ENCODE peak calls at places on chromosome 18, in nine cellular contexts. U is activated naive CD4-positive, alpha-beta T cell treated with anti-CD3 and anti-CD28 coated beads, Interleukin-2, amount 10 ng/mL, durations not matched to agents 7 days and 5 days; A is GM19239; F is skeletal muscle cell; P is HS-5; J is naive thymus-derived CD8-positive, alpha-beta T cell; M is HEK293T; X is thoracic aorta; S is stimulated activated CD4-positive, alpha-beta T cell treated with anti-CD3 and anti-CD28 coated beads, Interleukin-2, amount 100 ng/mL, for 48 hours. B is an unnamed sample.

GRCh38 chr18:49285627-49286026 is 174.8 kb downstream of the DYM start:
- DNase-seq in X (no peak), A (no peak), J (no peak), P (no peak), F (no peak), M (no peak), S (no peak), U (no peak), B (no peak)

GRCh38 chr18:9474103-9474982 is 970 bp upstream of the RALBP1 start:
- DNase-seq in F (peak; percentile 54), A (no peak), U (no peak), J (no peak), P (no peak), S (no peak), X (no peak), M (peak; percentile 50), B (no peak)

GRCh38 chr18:32922951-32923430 is 150.2 kb upstream of the KLHL14 start:
- DNase-seq in X (no peak), M (peak; percentile 49), J (no peak), A (no peak), S (no peak), F (no peak), P (no peak), U (no peak), B (no peak)

GRCh38 chr18:55041366-55041765 is 82.1 kb upstream of the CCDC68 start:
- DNase-seq in P (no peak), F (no peak), X (no peak), A (no peak), J (no peak), U (no peak), S (no peak), M (no peak), B (no peak)

GRCh38 chr18:34600118-34600517 is 110.0 kb upstream of the DTNA start:
- DNase-seq in A (no peak), P (no peak), J (no peak), X (no peak), S (no peak), M (no peak), F (no peak), U (no peak), B (no peak)

GRCh38 chr18:62396381-62396780 is 71.3 kb downstream of the TNFRSF11A start:
- DNase-seq in A (no peak), M (no peak), U (no peak), P (no peak), J (no peak), S (peak; percentile 13), F (no peak), X (no peak), B (no peak)

GRCh38 chr18:78984941-78985784 is 5.5 kb downstream of the SALL3 start:
- DNase-seq in J (no peak), U (peak; percentile 34), X (no peak), P (no peak), M (peak; percentile 9), A (no peak), S (no peak), F (no peak), B (no peak)

GRCh38 chr18:10140461-10140911 is 226.7 kb downstream of the VAPA start:
- DNase-seq in F (no peak), A (no peak), M (no peak), P (peak; percentile 18), U (no peak), J (no peak), S (no peak), X (no peak), B (no peak)

GRCh38 chr18:52615943-52616342 is 275.9 kb downstream of the DCC start:
- DNase-seq in P (no peak), M (no peak), F (no peak), A (no peak), S (no peak), J (no peak), U (no peak), X (no peak), B (no peak)

GRCh38 chr18:44238911-44239310 is 441.8 kb upstream of the SETBP1 start:
- DNase-seq in A (no peak), F (no peak), P (no peak), U (no peak), M (no peak), J (no peak), X (no peak), S (no peak), B (no peak)

B was measured in ascending aorta.